ENCODE peak calls at places on chromosomes 2 and 18, in five cellular contexts. J is posterior vena cava; M is CD4-positive, alpha-beta memory T cell; V is heart left ventricle; W is HFFc6. R is an unnamed sample.
A peak's percentile ranks its signal among the peaks of the same experiment; 100 is the strongest.

GRCh38 chr2:219362072-219362471 is 25.6 kb downstream of the DNPEP start:
- DNase-seq in V (no peak), M (no peak), W (no peak), J (no peak), R (no peak)

GRCh38 chr2:219163156-219163555 is 2.5 kb upstream of the NHEJ1 start:
- DNase-seq in W (no peak), M (no peak), V (no peak), J (no peak), R (no peak)

GRCh38 chr18:47519277-47519676 is 267.8 kb upstream of the SKOR2 start:
- DNase-seq in V (no peak), J (no peak), M (no peak), W (no peak), R (peak; percentile 36)

GRCh38 chr18:49758263-49758610 is 55.1 kb downstream of the ACAA2 start:
- DNase-seq in M (no peak), V (no peak), J (peak; percentile 64), W (no peak), R (no peak)

GRCh38 chr18:61606759-61607158 is 273.5 kb downstream of the CDH20 start:
- DNase-seq in V (peak; percentile 91), J (peak; percentile 94), M (no peak), W (peak; percentile 94), R (peak; percentile 83)

GRCh38 chr2:126059379-126059778 is 596.6 kb upstream of the GYPC start:
- DNase-seq in W (no peak), M (no peak), J (no peak), V (no peak), R (no peak)

GRCh38 chr2:20558391-20559150 is 92.3 kb downstream of the HS1BP3 start:
- DNase-seq in J (no peak), V (peak; percentile 7), W (no peak), M (no peak), R (no peak)

GRCh38 chr18:21997207-21998143 is 171.9 kb upstream of the GATA6 start:
- DNase-seq in M (no peak), W (peak; percentile 10), J (no peak), V (no peak), R (peak; percentile 18)

GRCh38 chr2:219636144-219636915 is 8.9 kb downstream of the SLC4A3 start:
- DNase-seq in J (peak; percentile 72), V (no peak), M (no peak), W (no peak), R (no peak)

GRCh38 chr2:120989911-120990441 is 254.3 kb downstream of the GLI2 start:
- DNase-seq in W (no peak), J (peak; percentile 79), M (no peak), V (no peak), R (no peak)

GRCh38 chr2:134198006-134198634 is 55.8 kb upstream of the MGAT5 start:
- DNase-seq in M (no peak), J (no peak), V (no peak), W (no peak), R (no peak)

GRCh38 chr2:203685081-203685621 is 21.3 kb upstream of the CD28 start:
- DNase-seq in M (no peak), J (no peak), W (peak; percentile 88), V (peak; percentile 40), R (no peak)

GRCh38 chr2:218015831-218016521 is 13.2 kb upstream of the TNS1 start:
- DNase-seq in W (no peak), V (peak; percentile 28), M (no peak), J (peak; percentile 70), R (no peak)

GRCh38 chr2:172445851-172446250 is 18.5 kb downstream of the ITGA6 start:
- DNase-seq in M (no peak), W (no peak), J (no peak), V (no peak), R (no peak)

GRCh38 chr2:53715568-53715967 is 52.0 kb upstream of the CHAC2 start:
- DNase-seq in M (no peak), W (no peak), J (no peak), V (no peak), R (no peak)

GRCh38 chr18:57333941-57334340 is 18.4 kb upstream of the ST8SIA3 start:
- DNase-seq in V (no peak), J (no peak), M (no peak), W (no peak), R (no peak)

GRCh38 chr2:128513416-128514283 is 195.0 kb upstream of the HS6ST1 start:
- DNase-seq in V (no peak), W (no peak), M (no peak), J (peak; percentile 82), R (no peak)

GRCh38 chr2:71331581-71332412 is at the start of gene ZNF638:
- DNase-seq in V (peak; percentile 96), M (peak; percentile 92), W (peak; percentile 85), J (peak; percentile 98), R (peak; percentile 42)

GRCh38 chr2:232882085-232882484 is 12.0 kb downstream of the SNORC start:
- DNase-seq in V (no peak), W (no peak), J (peak; percentile 81), M (no peak), R (no peak)

GRCh38 chr2:144519934-144520717 is at the start of gene ZEB2:
- DNase-seq in V (peak; percentile 61), W (peak; percentile 89), M (no peak), J (peak; percentile 84), R (no peak)

GRCh38 chr2:69668598-69668997 is 25.1 kb upstream of the AAK1 start:
- DNase-seq in J (no peak), W (no peak), M (no peak), V (no peak), R (no peak)

GRCh38 chr2:99708231-99708630 is 218.4 kb upstream of the REV1 start:
- DNase-seq in M (no peak), J (no peak), V (peak; percentile 58), W (no peak), R (no peak)

GRCh38 chr18:78799382-78800089 is 180.1 kb upstream of the SALL3 start:
- DNase-seq in J (peak; percentile 77), V (no peak), M (no peak), W (no peak), R (no peak)

GRCh38 chr2:169819106-169819505 is 5.6 kb downstream of the METTL5 start:
- DNase-seq in M (no peak), W (peak; percentile 15), V (no peak), J (no peak), R (no peak)

GRCh38 chr2:128315829-128316776 is 2.6 kb downstream of the HS6ST1 start:
- DNase-seq in J (peak; percentile 75), W (no peak), M (peak; percentile 38), V (no peak), R (no peak)

GRCh38 chr2:37570773-37571570 is 100.5 kb downstream of the CDC42EP3 start:
- DNase-seq in J (no peak), V (peak; percentile 47), M (no peak), W (peak; percentile 89), R (no peak)

GRCh38 chr18:36296591-36297418 is 708 bp upstream of the FHOD3 start:
- DNase-seq in V (peak; percentile 73), W (peak; percentile 82), M (no peak), J (peak; percentile 87), R (no peak)

GRCh38 chr2:13996527-13996926 is 636.0 kb upstream of the LRATD1 start:
- DNase-seq in M (no peak), V (no peak), W (no peak), J (no peak), R (no peak)

GRCh38 chr2:18085593-18085992 is 207.1 kb downstream of the KCNS3 start:
- DNase-seq in V (no peak), M (no peak), W (no peak), J (no peak), R (no peak)

GRCh38 chr2:159108178-159108893 is 139.9 kb downstream of the TANC1 start:
- DNase-seq in J (no peak), M (no peak), V (peak; percentile 66), W (no peak), R (no peak)